ENCODE peak calls at places on chromosome 10, in eight cellular contexts. One of them, this sample, is unnamed.

GRCh38 chr10:10320981-10321380 is 696.7 kb upstream of the CELF2 start:
- DNase-seq in adrenal gland: no peak
- DNase-seq in tibial nerve: no peak
- DNase-seq in transverse colon: no peak
- DNase-seq in HCT116: no peak
- DNase-seq in H54: no peak
- DNase-seq in IMR-90: peak
- DNase-seq in A549: no peak
- DNase-seq in this sample: no peak

GRCh38 chr10:32795598-32796183 is 162.3 kb downstream of the ITGB1 start:
- DNase-seq in adrenal gland: peak
- DNase-seq in tibial nerve: no peak
- DNase-seq in transverse colon: no peak
- DNase-seq in HCT116: peak
- DNase-seq in H54: no peak
- DNase-seq in IMR-90: peak
- DNase-seq in A549: peak
- DNase-seq in this sample: peak

GRCh38 chr10:31063839-31064238 is 32.2 kb upstream of the ZNF438 start:
- DNase-seq in adrenal gland: no peak
- DNase-seq in tibial nerve: no peak
- DNase-seq in transverse colon: no peak
- DNase-seq in HCT116: no peak
- DNase-seq in H54: no peak
- DNase-seq in IMR-90: no peak
- DNase-seq in A549: no peak
- DNase-seq in this sample: no peak

GRCh38 chr10:12252882-12253546 is 57.0 kb downstream of the CDC123 start:
- DNase-seq in adrenal gland: no peak
- DNase-seq in tibial nerve: no peak
- DNase-seq in transverse colon: peak
- DNase-seq in HCT116: no peak
- DNase-seq in H54: peak
- DNase-seq in IMR-90: peak
- DNase-seq in A549: peak
- DNase-seq in this sample: peak

GRCh38 chr10:49619613-49620012 is 5.8 kb downstream of the CHAT start:
- DNase-seq in adrenal gland: no peak
- DNase-seq in tibial nerve: no peak
- DNase-seq in transverse colon: no peak
- DNase-seq in HCT116: no peak
- DNase-seq in H54: no peak
- DNase-seq in IMR-90: no peak
- DNase-seq in A549: no peak
- DNase-seq in this sample: no peak

GRCh38 chr10:44933451-44933850 is 22.3 kb downstream of the TMEM72 start:
- DNase-seq in adrenal gland: no peak
- DNase-seq in tibial nerve: no peak
- DNase-seq in transverse colon: no peak
- DNase-seq in HCT116: no peak
- DNase-seq in H54: no peak
- DNase-seq in IMR-90: no peak
- DNase-seq in A549: no peak
- DNase-seq in this sample: no peak

GRCh38 chr10:58435297-58435696 is 50.1 kb downstream of the TFAM start:
- DNase-seq in adrenal gland: peak
- DNase-seq in tibial nerve: no peak
- DNase-seq in transverse colon: peak
- DNase-seq in HCT116: peak
- DNase-seq in H54: peak
- DNase-seq in IMR-90: peak
- DNase-seq in A549: peak
- DNase-seq in this sample: no peak

GRCh38 chr10:123134058-123134914 is 1.5 kb upstream of the HMX3 start:
- DNase-seq in adrenal gland: no peak
- DNase-seq in tibial nerve: no peak
- DNase-seq in transverse colon: no peak
- DNase-seq in HCT116: no peak
- DNase-seq in H54: no peak
- DNase-seq in IMR-90: no peak
- DNase-seq in A549: no peak
- DNase-seq in this sample: peak

GRCh38 chr10:74213571-74214162 is 62.6 kb downstream of the ADK start:
- DNase-seq in adrenal gland: peak
- DNase-seq in tibial nerve: no peak
- DNase-seq in transverse colon: peak
- DNase-seq in HCT116: peak
- DNase-seq in H54: no peak
- DNase-seq in IMR-90: peak
- DNase-seq in A549: peak
- DNase-seq in this sample: peak

GRCh38 chr10:97612386-97612785 is 20.9 kb downstream of the MORN4 start:
- DNase-seq in adrenal gland: peak
- DNase-seq in tibial nerve: no peak
- DNase-seq in transverse colon: no peak
- DNase-seq in HCT116: peak
- DNase-seq in H54: peak
- DNase-seq in IMR-90: peak
- DNase-seq in A549: peak
- DNase-seq in this sample: peak

GRCh38 chr10:110498982-110499795 is 1.5 kb downstream of the DUSP5 start:
- DNase-seq in adrenal gland: peak
- DNase-seq in tibial nerve: no peak
- DNase-seq in transverse colon: peak
- DNase-seq in HCT116: no peak
- DNase-seq in H54: no peak
- DNase-seq in IMR-90: peak
- DNase-seq in A549: no peak
- DNase-seq in this sample: peak
- TF ChIP-seq POLR2A in adrenal gland: peak
- TF ChIP-seq POLR2A in tibial nerve: no peak
- TF ChIP-seq POLR2A in transverse colon: no peak
- TF ChIP-seq POLR2A in HCT116: no peak
- TF ChIP-seq POLR2A in H54: no peak
- TF ChIP-seq POLR2A in IMR-90: peak
- TF ChIP-seq POLR2A in A549: no peak
- TF ChIP-seq POLR2A in this sample: no peak

GRCh38 chr10:118922972-118923371 is 106.5 kb upstream of the NANOS1 start:
- DNase-seq in adrenal gland: no peak
- DNase-seq in tibial nerve: no peak
- DNase-seq in transverse colon: no peak
- DNase-seq in HCT116: no peak
- DNase-seq in H54: no peak
- DNase-seq in IMR-90: no peak
- DNase-seq in A549: no peak
- DNase-seq in this sample: no peak
- TF ChIP-seq POLR2A in adrenal gland: no peak
- TF ChIP-seq POLR2A in tibial nerve: no peak
- TF ChIP-seq POLR2A in transverse colon: no peak
- TF ChIP-seq POLR2A in HCT116: no peak
- TF ChIP-seq POLR2A in H54: no peak
- TF ChIP-seq POLR2A in IMR-90: no peak
- TF ChIP-seq POLR2A in A549: no peak
- TF ChIP-seq POLR2A in this sample: no peak

GRCh38 chr10:14953452-14954000 is 370 bp downstream of the DCLRE1C start:
- DNase-seq in adrenal gland: peak
- DNase-seq in tibial nerve: peak
- DNase-seq in transverse colon: peak
- DNase-seq in HCT116: peak
- DNase-seq in H54: peak
- DNase-seq in IMR-90: peak
- DNase-seq in A549: peak
- DNase-seq in this sample: peak

GRCh38 chr10:14958872-14959220 is 342 bp upstream of the MEIG1 start:
- DNase-seq in adrenal gland: no peak
- DNase-seq in tibial nerve: no peak
- DNase-seq in transverse colon: no peak
- DNase-seq in HCT116: no peak
- DNase-seq in H54: no peak
- DNase-seq in IMR-90: no peak
- DNase-seq in A549: no peak
- DNase-seq in this sample: no peak

GRCh38 chr10:14954934-14955333 is 1.0 kb upstream of the DCLRE1C start:
- DNase-seq in adrenal gland: no peak
- DNase-seq in tibial nerve: no peak
- DNase-seq in transverse colon: no peak
- DNase-seq in HCT116: no peak
- DNase-seq in H54: no peak
- DNase-seq in IMR-90: no peak
- DNase-seq in A549: no peak
- DNase-seq in this sample: no peak

GRCh38 chr10:14954001-14954770 is at the start of gene DCLRE1C:
- DNase-seq in adrenal gland: peak
- DNase-seq in tibial nerve: peak
- DNase-seq in transverse colon: peak
- DNase-seq in HCT116: peak
- DNase-seq in H54: peak
- DNase-seq in IMR-90: peak
- DNase-seq in A549: peak
- DNase-seq in this sample: peak

DNA sequence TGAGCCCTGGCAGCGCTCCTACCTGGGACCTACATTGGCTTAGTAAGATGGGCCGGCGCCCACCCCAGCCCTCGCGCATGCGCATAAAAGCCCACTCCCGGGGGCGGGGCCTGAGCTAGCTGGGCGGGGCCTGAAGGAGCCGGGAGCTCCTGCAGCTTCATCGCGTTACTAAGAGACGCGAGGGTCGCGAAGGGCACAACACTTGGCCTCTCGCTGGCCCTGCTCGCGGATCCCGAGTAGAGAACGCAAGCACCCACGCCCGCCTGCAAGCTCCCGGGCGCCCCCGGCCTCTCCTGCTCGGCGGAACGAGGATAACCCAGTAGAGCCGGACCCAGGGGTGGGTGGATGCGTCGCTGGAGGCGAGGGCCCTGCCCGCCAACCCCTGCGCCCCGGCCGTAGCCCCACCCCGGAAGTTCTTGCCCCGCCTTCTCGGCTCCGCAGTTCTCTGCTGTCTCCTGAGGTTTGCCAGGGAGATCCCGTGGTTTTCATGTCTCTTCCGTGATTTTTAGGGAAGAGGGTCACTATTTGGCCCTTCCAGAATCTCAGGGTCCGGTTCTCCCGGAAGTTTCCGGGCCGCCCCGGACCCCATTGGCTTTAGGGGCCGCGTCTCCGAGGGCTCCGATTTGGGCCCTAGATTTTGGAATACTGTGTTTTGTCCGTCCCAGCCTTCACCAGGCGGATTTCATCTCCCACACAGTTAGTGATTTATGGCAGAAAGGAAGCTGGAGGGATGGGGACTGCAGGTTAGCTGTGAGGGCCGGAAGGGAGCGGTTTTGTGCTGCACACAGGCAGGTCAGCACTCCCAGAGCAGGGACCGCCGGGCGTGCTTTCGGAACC is at the start of gene MEIG1:
- DNase-seq in adrenal gland: peak
- DNase-seq in tibial nerve: peak
- DNase-seq in transverse colon: peak
- DNase-seq in HCT116: peak
- DNase-seq in H54: peak
- DNase-seq in IMR-90: peak
- DNase-seq in A549: peak
- DNase-seq in this sample: peak
- TF ChIP-seq POLR2A in adrenal gland: peak
- TF ChIP-seq POLR2A in tibial nerve: no peak
- TF ChIP-seq POLR2A in transverse colon: peak
- TF ChIP-seq POLR2A in HCT116: peak
- TF ChIP-seq POLR2A in H54: peak
- TF ChIP-seq POLR2A in IMR-90: peak
- TF ChIP-seq POLR2A in A549: peak
- TF ChIP-seq POLR2A in this sample: no peak

DNA sequence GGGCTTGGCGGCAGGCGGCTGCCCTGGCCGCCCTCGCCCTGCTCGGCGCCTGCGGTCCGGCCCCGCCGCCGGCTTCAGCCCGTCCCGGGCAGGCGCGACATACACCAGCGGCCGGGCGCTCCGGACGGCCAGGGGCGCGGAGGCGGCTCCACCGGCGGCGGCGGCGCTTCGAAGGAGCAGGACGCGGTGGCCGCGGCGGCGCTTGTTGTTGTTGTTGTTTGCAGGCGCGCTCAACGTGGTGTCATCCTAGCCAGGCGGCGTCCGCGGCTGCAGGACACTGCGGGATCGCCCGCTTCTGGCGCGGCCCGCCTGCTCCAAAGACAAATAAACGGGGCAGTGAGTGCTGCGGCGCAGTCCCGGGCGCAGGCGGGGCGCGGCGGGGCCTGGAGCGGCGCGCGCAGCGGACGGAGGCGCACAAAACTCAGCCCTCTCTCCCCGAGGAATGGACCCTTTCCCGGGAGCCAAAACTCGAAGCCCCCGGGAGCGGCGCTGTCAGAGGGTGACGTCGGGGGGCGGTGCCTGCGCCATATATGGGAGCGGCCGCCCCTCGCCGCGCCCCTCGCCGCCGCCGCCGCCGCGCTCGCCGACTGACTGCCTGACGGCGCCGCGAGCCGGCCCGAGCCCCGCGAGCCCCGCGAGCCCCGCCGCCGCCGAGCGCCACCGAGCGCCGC is at the start of gene EBF3:
- DNase-seq in adrenal gland: peak
- DNase-seq in tibial nerve: peak
- DNase-seq in transverse colon: peak
- DNase-seq in HCT116: no peak
- DNase-seq in H54: no peak
- DNase-seq in IMR-90: peak
- DNase-seq in A549: no peak
- DNase-seq in this sample: peak
- TF ChIP-seq POLR2A in adrenal gland: no peak
- TF ChIP-seq POLR2A in tibial nerve: peak
- TF ChIP-seq POLR2A in transverse colon: no peak
- TF ChIP-seq POLR2A in HCT116: no peak
- TF ChIP-seq POLR2A in H54: no peak
- TF ChIP-seq POLR2A in IMR-90: no peak
- TF ChIP-seq POLR2A in A549: no peak
- TF ChIP-seq POLR2A in this sample: no peak

GRCh38 chr10:484441-484924 is 205.0 kb downstream of the DIP2C start:
- DNase-seq in adrenal gland: peak
- DNase-seq in tibial nerve: no peak
- DNase-seq in transverse colon: peak
- DNase-seq in HCT116: no peak
- DNase-seq in H54: peak
- DNase-seq in IMR-90: peak
- DNase-seq in A549: no peak
- DNase-seq in this sample: no peak
- TF ChIP-seq POLR2A in adrenal gland: peak
- TF ChIP-seq POLR2A in tibial nerve: no peak
- TF ChIP-seq POLR2A in transverse colon: no peak
- TF ChIP-seq POLR2A in HCT116: no peak
- TF ChIP-seq POLR2A in H54: no peak
- TF ChIP-seq POLR2A in IMR-90: no peak
- TF ChIP-seq POLR2A in A549: no peak
- TF ChIP-seq POLR2A in this sample: no peak

GRCh38 chr10:71773221-71773971 is at the start of gene VSIR:
- DNase-seq in adrenal gland: peak
- DNase-seq in tibial nerve: peak
- DNase-seq in transverse colon: peak
- DNase-seq in HCT116: peak
- DNase-seq in H54: peak
- DNase-seq in IMR-90: peak
- DNase-seq in A549: peak
- DNase-seq in this sample: peak
- TF ChIP-seq POLR2A in adrenal gland: peak
- TF ChIP-seq POLR2A in tibial nerve: peak
- TF ChIP-seq POLR2A in transverse colon: peak
- TF ChIP-seq POLR2A in HCT116: no peak
- TF ChIP-seq POLR2A in H54: peak
- TF ChIP-seq POLR2A in IMR-90: peak
- TF ChIP-seq POLR2A in A549: peak
- TF ChIP-seq POLR2A in this sample: peak